ENCODE peak calls at places on chromosomes 3 and 15, in seven cellular contexts. D, X, K, L, W, H and E are unnamed samples.

GRCh38 chr3:35832140-35832571 is 192.8 kb downstream of the ARPP21 start:
- DNase-seq in D (no peak), X (no peak), K (no peak), L (peak; percentile 11), W (no peak), H (peak; percentile 42), E (no peak)

GRCh38 chr15:75314552-75315290 is 21.1 kb upstream of the COMMD4 start:
- DNase-seq in D (no peak), X (no peak), K (no peak), L (no peak), W (no peak), H (no peak), E (no peak)

GRCh38 chr15:100714034-100714748 is 111.8 kb downstream of the ASB7 start:
- DNase-seq in D (no peak), X (no peak), K (no peak), L (no peak), W (no peak), H (no peak), E (no peak)

GRCh38 chr15:57183614-57184344 is 192.5 kb upstream of the CGNL1 start:
- DNase-seq in D (no peak), X (no peak), K (no peak), L (peak; percentile 62), W (no peak), H (peak; percentile 43), E (no peak)

GRCh38 chr3:62574499-62574898 is 201.1 kb upstream of the FEZF2 start:
- DNase-seq in D (no peak), X (no peak), K (no peak), L (peak; percentile 13), W (no peak), H (no peak), E (no peak)

GRCh38 chr15:78034495-78035191 is 42.9 kb downstream of the TBC1D2B start:
- DNase-seq in D (no peak), X (no peak), K (no peak), L (no peak), W (no peak), H (no peak), E (no peak)

GRCh38 chr15:68209735-68210408 is 4.7 kb upstream of the CALML4 start:
- DNase-seq in D (no peak), X (no peak), K (no peak), L (no peak), W (no peak), H (no peak), E (no peak)

GRCh38 chr3:9951962-9952805 is at the start of gene PRRT3:
- DNase-seq in D (no peak), X (no peak), K (no peak), L (peak; percentile 44), W (no peak), H (peak; percentile 27), E (no peak)

GRCh38 chr3:177973241-177973840 is 562.9 kb upstream of the KCNMB2 start:
- DNase-seq in D (no peak), X (no peak), K (no peak), L (peak; percentile 29), W (no peak), H (peak; percentile 25), E (no peak)

GRCh38 chr3:150870406-150870805 is 34.8 kb downstream of the MINDY4B start:
- DNase-seq in D (no peak), X (no peak), K (no peak), L (peak; percentile 59), W (no peak), H (peak; percentile 62), E (no peak)

GRCh38 chr3:127479449-127479848 is 111.1 kb downstream of the TPRA1 start:
- DNase-seq in D (no peak), X (no peak), K (no peak), L (no peak), W (no peak), H (no peak), E (no peak)

GRCh38 chr15:84681822-84682221 is 23.8 kb upstream of the NMB start:
- DNase-seq in D (no peak), X (no peak), K (no peak), L (peak; percentile 92), W (no peak), H (no peak), E (no peak)

DNA sequence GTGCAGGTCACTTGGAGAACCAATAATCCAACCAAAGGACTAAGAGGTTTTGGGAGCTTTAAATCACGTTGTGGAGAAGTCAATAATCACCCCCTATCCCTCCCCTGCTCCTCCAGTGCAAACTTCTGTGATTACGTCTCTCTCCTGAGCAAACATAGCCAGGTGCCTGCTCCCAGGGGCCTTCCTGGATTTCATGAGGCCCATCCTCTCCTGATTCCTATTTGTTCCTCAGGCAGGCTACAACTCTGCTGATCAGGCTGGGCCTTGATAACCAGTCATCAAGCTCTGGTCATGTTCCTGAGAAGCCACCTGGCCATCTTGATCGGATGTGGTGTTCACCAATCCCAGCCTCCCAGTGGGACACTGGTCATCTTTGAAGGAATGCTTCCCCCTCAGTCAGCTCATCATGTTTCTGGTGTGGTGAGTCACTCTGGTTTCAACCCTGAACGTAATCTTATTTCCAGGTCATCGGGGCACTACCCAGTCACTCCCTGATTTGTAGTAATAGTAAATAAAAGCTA is 2.9 kb upstream of the ZNF710 start:
- DNase-seq in D (no peak), X (no peak), K (no peak), L (peak; percentile 33), W (no peak), H (peak; percentile 39), E (no peak)
- TF ChIP-seq CTCF in D (no peak), X (no peak), K (no peak), L (no peak), W (no peak), H (no peak), E (no peak)

DNA sequence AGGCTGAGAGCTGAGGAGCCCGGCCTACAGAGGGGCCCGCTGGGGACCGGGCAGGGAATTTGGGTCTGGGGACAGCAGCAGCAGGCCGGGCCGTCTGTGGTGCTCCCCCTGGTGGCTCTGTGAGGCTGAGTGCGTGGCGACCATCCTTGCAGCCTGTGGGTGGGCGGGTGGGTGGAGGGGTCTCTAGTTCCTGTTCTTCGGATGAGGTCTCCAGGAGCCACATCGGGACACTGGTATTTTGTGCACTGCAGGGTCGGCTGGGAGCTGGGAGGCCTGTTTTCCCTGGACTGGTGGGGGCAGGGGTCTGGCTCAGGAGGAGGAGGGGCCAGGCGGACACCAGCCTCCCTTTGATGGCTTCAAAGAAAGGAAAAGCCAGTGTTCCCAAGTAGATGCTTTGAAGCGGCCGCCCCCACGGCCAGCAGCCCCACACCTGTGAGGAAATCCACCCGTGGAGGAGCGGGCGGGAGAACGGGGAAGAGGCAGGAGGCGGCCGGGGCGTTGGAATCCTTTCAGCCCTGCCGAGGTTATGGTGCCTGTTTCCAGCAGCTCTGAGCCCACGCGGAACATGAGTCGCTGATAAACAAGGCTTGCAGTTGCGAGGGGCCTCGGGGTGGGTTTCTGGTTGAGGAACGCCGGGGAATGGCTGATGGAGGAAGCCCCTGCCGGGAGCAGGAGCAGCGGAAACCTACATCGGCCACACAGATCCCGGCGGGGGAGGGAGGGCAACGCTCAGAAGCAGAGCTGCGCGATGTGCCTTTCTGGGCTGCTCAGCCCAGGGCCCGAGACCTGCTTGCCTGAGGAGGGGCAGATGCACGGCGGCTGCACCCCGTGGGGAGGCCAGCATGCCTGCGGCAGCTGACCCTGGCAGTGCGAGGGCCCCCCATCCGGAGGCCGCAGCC is 154.3 kb downstream of the NSMCE3 start:
- DNase-seq in D (no peak), X (no peak), K (no peak), L (peak; percentile 17), W (no peak), H (no peak), E (no peak)
- TF ChIP-seq CTCF in D (peak; percentile 45), X (peak; percentile 80), K (no peak), L (peak; percentile 42), W (no peak), H (no peak), E (peak; percentile 48)

GRCh38 chr15:91261345-91261744 is 161.3 kb downstream of the SV2B start:
- DNase-seq in D (no peak), X (no peak), K (no peak), L (no peak), W (no peak), H (no peak), E (no peak)

GRCh38 chr15:91257755-91258435 is 157.8 kb downstream of the SV2B start:
- DNase-seq in D (no peak), X (no peak), K (no peak), L (no peak), W (no peak), H (no peak), E (no peak)

GRCh38 chr15:91254766-91255165 is 154.7 kb downstream of the SV2B start:
- DNase-seq in D (no peak), X (no peak), K (no peak), L (no peak), W (no peak), H (no peak), E (no peak)

GRCh38 chr15:91255788-91256187 is 155.7 kb downstream of the SV2B start:
- DNase-seq in D (no peak), X (no peak), K (no peak), L (no peak), W (no peak), H (no peak), E (no peak)

GRCh38 chr15:91258436-91258779 is 158.4 kb downstream of the SV2B start:
- DNase-seq in D (no peak), X (no peak), K (no peak), L (no peak), W (no peak), H (no peak), E (no peak)
- TF ChIP-seq CTCF in D (peak; percentile 4), X (peak; percentile 14), K (no peak), L (no peak), W (no peak), H (no peak), E (no peak)

GRCh38 chr3:159877924-159878323 is 110.7 kb upstream of the IL12A start:
- DNase-seq in D (no peak), X (no peak), K (no peak), L (no peak), W (no peak), H (no peak), E (no peak)

GRCh38 chr3:159870723-159871122 is 117.9 kb upstream of the IL12A start:
- DNase-seq in D (no peak), X (no peak), K (no peak), L (no peak), W (no peak), H (no peak), E (no peak)

GRCh38 chr3:159867372-159867771 is 121.3 kb upstream of the IL12A start:
- DNase-seq in D (no peak), X (no peak), K (no peak), L (no peak), W (no peak), H (no peak), E (no peak)

DNA sequence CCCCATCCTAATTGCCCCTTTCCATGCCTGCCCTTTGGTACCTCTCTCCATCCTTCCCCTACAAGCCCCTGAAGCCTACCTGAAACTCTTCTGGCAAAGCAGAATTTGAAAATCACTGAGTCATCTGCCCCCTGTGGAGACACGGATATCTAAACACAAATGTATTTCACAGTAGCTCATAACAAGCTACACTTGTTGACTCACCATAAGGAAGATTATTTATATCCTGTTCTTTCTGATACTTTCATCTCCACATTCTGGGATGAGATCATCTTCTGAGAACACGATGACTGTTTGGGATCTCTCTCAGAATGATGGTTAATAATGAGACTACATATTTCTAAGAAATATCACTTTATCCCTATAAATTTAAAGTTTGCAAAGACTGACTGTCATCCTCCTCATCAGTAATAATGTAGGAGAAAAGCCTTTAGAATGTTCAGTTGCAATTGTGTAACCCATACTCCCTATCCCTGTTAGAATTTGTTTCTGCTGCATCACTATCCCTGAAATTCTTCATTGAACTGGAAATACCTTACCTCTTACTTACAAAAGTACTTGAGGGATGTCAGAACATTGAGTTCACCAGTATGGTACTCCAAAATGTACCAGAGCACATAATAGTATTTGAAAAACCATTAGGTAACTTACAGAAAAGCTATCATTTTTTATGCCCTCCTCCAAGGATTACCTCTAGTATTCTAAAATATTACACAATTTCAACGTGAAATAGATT is 116.1 kb upstream of the IL12A start:
- DNase-seq in D (peak; percentile 74), X (no peak), K (peak; percentile 65), L (peak; percentile 86), W (peak; percentile 60), H (peak; percentile 68), E (peak; percentile 55)
- TF ChIP-seq CTCF in D (peak; percentile 44), X (no peak), K (peak; percentile 25), L (peak; percentile 38), W (peak; percentile 20), H (peak; percentile 40), E (peak; percentile 33)